ENCODE peak calls at places on chromosomes 2 and 18, in four cellular contexts. R, Q, N and P are unnamed samples.

GRCh38 chr2:170361359-170361936 is 183.5 kb downstream of the MYO3B start:
- DNase-seq in R (peak), Q (peak), N (no peak), P (peak)

GRCh38 chr2:103008586-103008985 is 246.8 kb downstream of the TMEM182 start:
- DNase-seq in R (no peak), Q (no peak), N (peak), P (peak)

GRCh38 chr2:239939736-239940483 is 85.2 kb downstream of the NDUFA10 start:
- DNase-seq in R (no peak), Q (no peak), N (no peak), P (no peak)

GRCh38 chr2:26959320-26959719 is 11.1 kb upstream of the MAPRE3 start:
- DNase-seq in R (no peak), Q (no peak), N (no peak), P (no peak)

GRCh38 chr2:109487237-109487869 is 126.4 kb downstream of the SEPTIN10 start:
- DNase-seq in R (peak), Q (peak), N (no peak), P (no peak)

GRCh38 chr2:39435974-39436591 is 1.0 kb downstream of the MAP4K3 start:
- DNase-seq in R (no peak), Q (peak), N (no peak), P (no peak)

GRCh38 chr18:9175115-9175514 is 38.5 kb downstream of the ANKRD12 start:
- DNase-seq in R (no peak), Q (no peak), N (no peak), P (no peak)

GRCh38 chr2:141021109-141021508 is 1109.7 kb downstream of the LRP1B start:
- DNase-seq in R (no peak), Q (peak), N (no peak), P (no peak)

GRCh38 chr2:168573128-168573903 is 117.2 kb downstream of the CERS6 start:
- DNase-seq in R (no peak), Q (peak), N (no peak), P (peak)

GRCh38 chr2:113309655-113310387 is 31.1 kb upstream of the PAX8 start:
- DNase-seq in R (no peak), Q (no peak), N (no peak), P (peak)

GRCh38 chr2:231709981-231710750 is 1.8 kb downstream of the PTMA start:
- DNase-seq in R (peak), Q (peak), N (peak), P (peak)

GRCh38 chr2:104889261-104890091 is 35.6 kb downstream of the POU3F3 start:
- DNase-seq in R (no peak), Q (no peak), N (no peak), P (no peak)

GRCh38 chr18:8413751-8414150 is 195.5 kb upstream of the RAB12 start:
- DNase-seq in R (peak), Q (no peak), N (no peak), P (peak)

GRCh38 chr2:223545830-223546229 is 56.3 kb downstream of the SCG2 start:
- DNase-seq in R (no peak), Q (peak), N (no peak), P (no peak)

GRCh38 chr2:96856776-96857673 is 791 bp downstream of the ANKRD39 start:
- DNase-seq in R (no peak), Q (peak), N (no peak), P (peak)

GRCh38 chr2:71773218-71773617 is 319.9 kb downstream of the DYSF start:
- DNase-seq in R (no peak), Q (no peak), N (no peak), P (no peak)

GRCh38 chr2:189379287-189379630 is 62.0 kb upstream of the WDR75 start:
- DNase-seq in R (peak), Q (peak), N (no peak), P (peak)

GRCh38 chr18:9707381-9708056 is 582 bp upstream of the RAB31 start:
- DNase-seq in R (no peak), Q (peak), N (no peak), P (peak)

GRCh38 chr2:149661844-149662243 is 74.3 kb upstream of the MMADHC start:
- DNase-seq in R (no peak), Q (peak), N (no peak), P (no peak)

GRCh38 chr2:239113592-239113991 is 265.7 kb downstream of the TWIST2 start:
- DNase-seq in R (no peak), Q (no peak), N (no peak), P (no peak)

GRCh38 chr2:85439111-85439477 is 20.6 kb downstream of the SH2D6 start:
- DNase-seq in R (no peak), Q (no peak), N (no peak), P (no peak)

GRCh38 chr2:195318440-195319111 is 338.4 kb upstream of the SLC39A10 start:
- DNase-seq in R (peak), Q (peak), N (peak), P (peak)

GRCh38 chr2:173249661-173250641 is 104.7 kb upstream of the CDCA7 start:
- DNase-seq in R (no peak), Q (no peak), N (peak), P (no peak)

GRCh38 chr2:111982822-111983221 is 72.2 kb upstream of the TMEM87B start:
- DNase-seq in R (no peak), Q (no peak), N (no peak), P (no peak)

GRCh38 chr2:241300000-241300399 is 15.5 kb downstream of the HDLBP start:
- DNase-seq in R (no peak), Q (no peak), N (no peak), P (no peak)

GRCh38 chr18:45415614-45416013 is 199.7 kb upstream of the SLC14A2 start:
- DNase-seq in R (no peak), Q (no peak), N (no peak), P (no peak)

GRCh38 chr2:176536739-176537138 is 267.5 kb downstream of the MTX2 start:
- DNase-seq in R (no peak), Q (no peak), N (no peak), P (no peak)

GRCh38 chr18:31041346-31042067 is 1.0 kb downstream of the DSC3 start:
- DNase-seq in R (peak), Q (peak), N (peak), P (peak)

GRCh38 chr2:63537306-63537705 is 51.0 kb downstream of the WDPCP start:
- DNase-seq in R (no peak), Q (no peak), N (no peak), P (peak)

GRCh38 chr2:69375494-69376353 is 11.3 kb downstream of the GFPT1 start:
- DNase-seq in R (peak), Q (peak), N (no peak), P (peak)

GRCh38 chr2:143347901-143348300 is 218.7 kb downstream of the ARHGAP15 start:
- DNase-seq in R (no peak), Q (no peak), N (no peak), P (no peak)

GRCh38 chr2:37569986-37570688 is 101.3 kb downstream of the CDC42EP3 start:
- DNase-seq in R (no peak), Q (no peak), N (no peak), P (no peak)

GRCh38 chr2:72414108-72414507 is 266.4 kb upstream of the CYP26B1 start:
- DNase-seq in R (no peak), Q (no peak), N (no peak), P (no peak)

GRCh38 chr2:108933691-108934117 is 55.3 kb downstream of the EDAR start:
- DNase-seq in R (no peak), Q (no peak), N (no peak), P (no peak)

DNA sequence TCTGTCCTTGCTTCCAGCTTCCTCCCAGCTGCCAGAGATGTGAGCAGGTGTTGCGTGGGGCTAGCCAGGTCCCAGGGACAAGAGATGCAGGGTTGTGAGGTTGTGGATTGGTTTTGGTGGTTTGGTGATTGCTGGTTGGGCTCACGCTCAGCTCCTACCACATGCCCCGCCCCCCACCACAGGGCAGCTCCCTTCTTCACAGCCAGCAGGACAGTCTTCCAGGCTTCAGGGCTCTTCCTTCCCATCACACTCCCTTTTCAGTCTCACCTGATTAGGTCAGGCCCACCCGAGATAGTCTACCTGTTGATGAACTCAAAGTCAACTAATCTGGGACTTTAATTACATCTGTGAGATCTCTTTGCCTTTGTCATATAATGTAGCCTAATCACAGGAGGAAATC is 52.0 kb upstream of the GLI2 start:
- DNase-seq in R (no peak), Q (no peak), N (no peak), P (no peak)
- H3K4ac ChIP-seq in R (no peak), Q (no peak), N (no peak), P (no peak)

DNA sequence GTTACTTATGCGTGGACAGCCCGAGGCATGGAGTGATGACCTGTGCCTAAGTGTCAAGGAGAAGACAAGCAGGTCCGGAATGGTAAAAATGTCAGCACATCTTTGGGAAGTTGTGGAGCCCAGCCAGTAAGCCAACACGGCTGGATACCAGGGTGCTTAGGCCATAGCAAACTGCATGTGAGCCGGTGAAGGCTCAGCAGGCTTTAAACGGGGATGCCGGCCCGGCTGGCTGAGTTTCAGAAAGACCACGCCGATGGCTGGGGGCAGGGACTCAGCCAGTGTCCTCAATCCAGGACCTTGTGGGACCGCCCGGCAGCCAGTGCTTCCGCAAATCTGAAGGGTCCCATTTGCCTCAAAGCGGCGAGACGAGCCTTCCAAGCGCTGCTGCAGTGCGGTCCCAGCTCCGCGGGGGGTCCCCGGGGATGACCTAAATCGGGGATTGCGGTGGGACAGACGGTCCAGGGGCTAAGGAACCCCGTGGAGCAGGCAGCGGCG is 946 bp upstream of the AGAP1 start:
- DNase-seq in R (peak), Q (no peak), N (no peak), P (peak)
- H3K4ac ChIP-seq in R (no peak), Q (peak), N (peak), P (no peak)

GRCh38 chr2:152611458-152612231 is 105.6 kb downstream of the PRPF40A start:
- DNase-seq in R (no peak), Q (peak), N (no peak), P (peak)
- H3K4ac ChIP-seq in R (no peak), Q (no peak), N (no peak), P (no peak)

DNA sequence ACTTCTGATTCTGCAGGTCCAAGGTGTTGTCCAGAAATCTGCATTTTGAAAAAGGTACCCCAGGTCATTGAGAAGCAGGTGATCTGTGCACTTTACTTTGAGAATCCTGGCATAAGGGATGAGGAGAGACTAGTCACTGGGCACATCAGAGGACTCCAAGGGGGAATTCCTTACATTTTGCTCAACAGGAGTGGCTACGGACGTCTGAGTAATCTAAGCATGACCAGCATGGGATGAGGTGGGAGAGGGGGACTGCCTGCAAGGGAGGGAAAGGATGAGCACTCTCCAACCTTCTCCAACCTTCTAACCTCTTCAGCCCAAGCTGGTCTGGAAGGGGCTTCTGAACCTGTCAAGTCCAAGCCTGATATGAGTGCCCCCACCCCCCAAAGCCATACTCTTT is 55.5 kb downstream of the MARCHF4 start:
- DNase-seq in R (peak), Q (peak), N (no peak), P (peak)
- H3K4ac ChIP-seq in R (no peak), Q (no peak), N (no peak), P (no peak)

GRCh38 chr2:48420512-48421197 is 109.3 kb upstream of the STON1 start:
- DNase-seq in R (peak), Q (peak), N (peak), P (peak)
- H3K4ac ChIP-seq in R (peak), Q (peak), N (no peak), P (no peak)